ENCODE peak calls at places on chromosomes 3 and 15, in five cellular contexts. V is K562, B is SK-N-SH, K is HepG2, N is GM12878. X is an unnamed sample.

GRCh38 chr3:9945358-9945757 is 6.8 kb downstream of the PRRT3 start:
- DNase-seq in B (no peak), N (no peak), V (no peak), K (no peak), X (no peak)

GRCh38 chr3:177361042-177361938 is 164.0 kb upstream of the TBL1XR1 start:
- DNase-seq in N (no peak), B (no peak), V (no peak), K (no peak), X (no peak)

GRCh38 chr15:76565366-76565765 is 228.8 kb downstream of the ISL2 start:
- DNase-seq in K (no peak), B (no peak), V (no peak), N (no peak), X (peak)

GRCh38 chr15:85403745-85404144 is 23.3 kb downstream of the AKAP13 start:
- DNase-seq in K (no peak), N (no peak), V (no peak), B (no peak), X (peak)

GRCh38 chr15:101143321-101143720 is 108.5 kb downstream of the CHSY1 start:
- DNase-seq in V (no peak), K (no peak), N (no peak), B (peak), X (no peak)

GRCh38 chr3:27827041-27827440 is 104.9 kb upstream of the EOMES start:
- DNase-seq in V (no peak), B (peak), K (no peak), N (no peak), X (no peak)

GRCh38 chr15:61155741-61156700 is 73.1 kb downstream of the RORA start:
- DNase-seq in K (no peak), V (no peak), B (no peak), N (no peak), X (no peak)

GRCh38 chr15:52448010-52448890 is 80.4 kb downstream of the MYO5A start:
- DNase-seq in N (no peak), B (no peak), K (no peak), V (no peak), X (no peak)

GRCh38 chr3:161420746-161421145 is 49.4 kb upstream of the SPTSSB start:
- DNase-seq in B (no peak), V (no peak), N (no peak), K (peak), X (peak)

DNA sequence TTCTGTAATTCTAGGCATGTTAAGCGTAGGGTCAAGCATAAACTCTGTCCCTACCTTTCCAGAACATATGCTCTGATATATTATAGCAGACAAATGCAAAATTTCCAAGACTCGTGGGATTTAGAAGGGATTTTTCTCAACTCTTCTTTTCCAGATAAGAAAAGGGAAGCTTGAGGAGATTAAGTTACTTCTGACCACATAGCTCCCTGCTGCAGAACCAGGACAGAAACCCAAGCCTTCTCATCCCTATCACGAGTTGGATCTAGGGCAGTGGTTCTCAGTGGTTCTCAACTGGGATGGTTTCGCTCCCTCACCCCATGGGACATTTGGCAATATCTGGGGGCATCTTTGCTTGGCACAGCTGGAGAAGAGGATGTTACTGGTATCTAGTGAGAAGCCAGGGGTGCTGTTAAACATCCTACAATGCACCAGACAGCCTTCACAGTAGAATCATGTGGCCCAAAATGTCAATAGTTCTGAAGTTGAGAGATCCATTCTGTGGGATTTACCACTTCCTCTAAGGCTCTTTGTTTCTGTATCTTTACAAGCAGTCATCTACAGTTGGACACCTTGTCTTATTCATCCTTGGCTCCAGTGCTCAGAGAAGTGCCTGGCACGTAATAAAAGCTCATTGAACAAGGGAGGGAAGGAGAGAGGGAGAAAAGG is 64.2 kb downstream of the LIPC start:
- DNase-seq in B (no peak), V (no peak), N (no peak), K (no peak), X (peak)
- TF ChIP-seq MXI1 in B (no peak), V (no peak), N (no peak), K (no peak), X (no peak)

GRCh38 chr3:172065534-172065933 is 26.2 kb downstream of the FNDC3B start:
- DNase-seq in N (no peak), V (no peak), B (no peak), K (no peak), X (peak)
- TF ChIP-seq MXI1 in N (no peak), V (peak), B (no peak), K (no peak), X (peak)

GRCh38 chr3:50390523-50391177 is 31.3 kb upstream of the TMEM115 start:
- DNase-seq in K (no peak), V (peak), N (no peak), B (peak), X (no peak)
- TF ChIP-seq MXI1 in K (no peak), V (no peak), N (no peak), B (peak), X (no peak)

GRCh38 chr3:37511357-37511970 is 337.1 kb upstream of the LRRFIP2 start:
- DNase-seq in N (no peak), B (no peak), K (no peak), V (no peak), X (no peak)
- TF ChIP-seq MXI1 in N (no peak), B (no peak), K (no peak), V (no peak), X (no peak)

DNA sequence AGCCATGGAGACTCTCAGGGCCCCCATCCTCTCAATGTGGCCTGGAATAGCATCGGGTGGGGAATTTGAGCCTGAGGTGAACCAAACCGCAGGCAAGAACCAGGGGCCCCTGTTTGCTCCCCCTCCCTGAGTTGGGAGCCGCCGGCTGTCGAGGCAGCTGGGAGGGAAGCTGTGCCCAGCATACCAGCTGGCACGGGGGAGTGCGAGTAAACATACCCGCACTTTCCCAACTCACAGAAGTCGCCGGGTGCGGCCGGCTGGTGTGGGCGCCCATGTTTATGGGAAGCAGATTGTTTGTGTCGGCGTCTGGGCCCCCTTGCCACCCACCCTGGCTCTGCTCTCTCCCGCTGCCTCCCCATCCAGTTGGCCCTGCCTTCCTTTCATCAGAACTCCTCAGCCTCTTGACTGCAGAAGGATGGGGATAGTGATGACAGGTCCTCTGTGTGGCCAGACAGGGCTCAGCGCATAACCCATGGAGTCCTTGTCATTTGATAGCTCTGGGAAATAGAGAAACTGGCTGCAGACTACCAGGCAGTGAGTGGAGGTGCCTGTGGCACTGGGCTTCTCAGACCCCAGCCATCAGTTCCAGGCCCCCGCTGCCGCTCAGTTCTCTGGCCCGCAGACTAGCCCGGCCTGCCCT is 60.4 kb downstream of the CACNA2D2 start:
- DNase-seq in K (no peak), V (no peak), N (no peak), B (no peak), X (no peak)
- TF ChIP-seq MXI1 in K (no peak), V (no peak), N (no peak), B (no peak), X (no peak)

DNA sequence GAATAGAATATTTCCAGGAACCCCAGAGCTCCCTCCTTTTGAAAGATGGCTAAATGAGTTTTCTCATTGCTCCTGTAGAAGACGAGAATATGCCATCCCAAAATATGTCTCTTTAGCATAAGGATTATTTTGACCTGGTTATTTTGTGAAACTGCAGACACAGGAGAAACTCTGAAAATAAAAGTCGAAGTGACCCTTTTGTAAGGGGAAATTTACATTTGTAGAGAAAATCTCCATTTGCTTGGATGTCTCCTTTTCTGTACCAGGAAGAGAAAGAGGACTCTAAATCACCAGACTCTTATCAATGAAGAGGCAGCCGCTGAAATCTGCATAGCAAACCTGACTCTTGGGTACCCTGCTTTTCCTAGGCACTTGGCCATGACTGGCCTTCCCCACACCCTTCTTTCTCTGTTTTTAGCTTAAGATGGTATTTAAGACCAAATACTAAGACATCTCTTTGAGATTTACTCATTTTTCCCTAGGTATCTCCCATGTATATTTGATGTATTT is 98.0 kb upstream of the UBE3A start:
- DNase-seq in V (no peak), N (no peak), B (no peak), K (no peak), X (no peak)
- TF ChIP-seq MXI1 in V (no peak), N (no peak), B (no peak), K (no peak), X (no peak)

GRCh38 chr3:117998071-117998470 is 1036.6 kb downstream of the IGSF11 start:
- DNase-seq in N (no peak), K (no peak), V (no peak), B (no peak), X (peak)
- TF ChIP-seq MXI1 in N (no peak), K (no peak), V (no peak), B (no peak), X (no peak)

DNA sequence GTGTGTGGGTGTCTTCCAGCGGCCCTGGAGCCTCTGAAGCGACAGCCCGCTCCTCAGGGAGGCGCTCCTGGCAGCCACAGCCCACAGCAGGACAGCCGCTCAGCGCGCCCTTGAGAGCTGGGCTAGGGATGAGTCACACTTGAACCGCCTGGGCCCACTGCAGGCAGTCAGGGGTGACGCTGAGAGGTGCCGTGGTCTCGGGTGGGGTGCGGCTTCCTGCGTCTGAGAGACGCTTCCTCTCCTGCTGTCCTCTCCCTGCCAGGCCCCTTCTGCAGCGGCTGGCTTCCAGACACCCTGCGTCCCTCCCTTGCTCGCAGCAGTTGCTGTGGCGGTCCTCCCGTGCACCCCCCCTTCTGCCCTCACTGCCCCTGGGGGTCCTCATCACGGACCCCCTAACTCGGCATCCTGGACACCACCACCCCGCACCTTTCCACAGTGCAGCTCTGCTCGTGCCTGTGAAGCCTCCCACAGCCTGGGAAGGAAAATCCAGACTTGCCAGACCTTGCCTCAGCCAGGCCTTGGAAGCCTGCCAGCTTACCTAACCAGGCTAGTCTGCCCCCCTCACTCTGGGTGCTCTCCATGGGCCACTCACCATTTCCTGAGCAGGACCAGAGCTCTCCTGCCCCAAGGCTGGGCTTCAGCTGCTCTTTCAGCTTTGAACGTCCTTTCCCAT is 1.1 kb upstream of the SPTBN5 start:
- DNase-seq in B (peak), V (peak), K (peak), N (peak), X (peak)
- TF ChIP-seq MXI1 in B (peak), V (no peak), K (no peak), N (no peak), X (no peak)

DNA sequence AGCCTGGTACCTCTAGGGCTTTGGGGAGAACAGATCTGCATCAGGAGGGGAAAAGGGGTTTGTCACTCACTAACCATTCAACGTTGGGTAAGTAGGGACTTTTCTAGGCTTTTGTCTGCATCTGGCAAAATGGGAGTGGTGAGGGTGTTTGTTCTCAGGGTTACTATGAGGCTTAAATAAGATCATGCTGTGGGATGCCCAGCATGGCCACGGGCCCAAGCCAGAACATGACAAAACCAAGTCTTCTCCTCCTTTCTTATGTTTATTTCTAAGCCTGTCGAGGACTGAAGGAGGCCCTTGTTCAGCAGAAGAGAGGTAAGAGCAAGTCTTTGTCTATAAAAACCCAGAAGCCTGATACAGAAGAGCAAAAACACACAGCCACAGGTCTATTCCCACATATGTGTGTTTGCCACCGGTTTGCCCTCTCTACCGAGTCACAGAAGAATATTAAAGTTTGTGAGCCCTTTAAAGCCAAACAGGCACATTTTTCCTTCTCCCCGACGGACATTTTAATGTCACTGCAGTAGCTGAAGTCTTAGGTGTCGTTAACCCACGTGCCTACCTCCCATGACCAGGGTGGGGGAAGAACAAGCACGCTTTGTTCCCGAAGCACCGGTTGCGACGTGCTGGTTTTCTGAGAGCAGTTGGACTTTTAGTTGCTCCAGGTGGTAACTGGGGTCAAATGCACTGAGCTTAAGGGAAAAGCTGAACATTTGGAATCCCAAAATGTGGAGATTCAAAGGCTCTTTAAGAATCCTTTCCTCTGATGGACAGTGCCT is 72.1 kb downstream of the NOX5 start:
- DNase-seq in B (no peak), N (no peak), K (no peak), V (no peak), X (no peak)
- TF ChIP-seq MXI1 in B (no peak), N (no peak), K (no peak), V (no peak), X (no peak)

DNA sequence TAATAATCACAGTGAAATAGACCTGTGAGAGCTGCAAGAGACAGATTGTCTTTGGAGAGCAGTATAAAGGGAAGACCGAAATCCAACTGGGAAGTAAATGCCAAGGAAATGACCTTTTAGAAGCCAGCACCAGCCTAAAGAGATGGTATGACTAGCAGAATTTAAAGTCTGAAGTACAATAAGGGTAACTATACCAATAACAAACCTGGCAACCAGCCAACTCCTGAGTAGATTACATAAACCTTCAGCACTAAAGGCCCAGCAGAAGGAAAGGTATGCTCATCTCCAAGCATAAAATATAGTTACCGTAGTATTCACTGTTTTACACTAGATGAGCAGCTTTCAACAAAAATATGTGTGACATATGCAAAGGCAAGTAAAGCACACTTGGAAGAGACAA is 155.1 kb upstream of the SATB1 start:
- DNase-seq in B (no peak), N (no peak), V (no peak), K (no peak), X (no peak)
- TF ChIP-seq MXI1 in B (no peak), N (no peak), V (no peak), K (no peak), X (no peak)